ENCODE peak calls at places on chromosomes 3 and 15, in seven cellular contexts. O is foreskin fibroblast, W is LoVo, F is SHP77, Y is right lobe of liver, Q is stomach, G is GM20000. V is an unnamed sample.

GRCh38 chr15:98755138-98755537 is 106.8 kb downstream of the IGF1R start:
- DNase-seq in O (no peak), W (no peak), F (no peak), Y (no peak), Q (no peak), G (no peak), V (no peak)

GRCh38 chr3:4824948-4825325 is 154.3 kb upstream of the BHLHE40 start:
- DNase-seq in O (peak; percentile 22), W (peak; percentile 58), F (no peak), Y (no peak), Q (no peak), G (no peak), V (no peak)

GRCh38 chr15:48031466-48031865 is 89.3 kb upstream of the SLC24A5 start:
- DNase-seq in O (no peak), W (no peak), F (no peak), Y (no peak), Q (no peak), G (no peak), V (no peak)

GRCh38 chr15:79824321-79824720 is 72.5 kb downstream of the MTHFS start:
- DNase-seq in O (no peak), W (no peak), F (no peak), Y (no peak), Q (no peak), G (no peak), V (no peak)

GRCh38 chr3:26625187-26625586 is 2.6 kb downstream of the LRRC3B start:
- DNase-seq in O (no peak), W (no peak), F (no peak), Y (no peak), Q (no peak), G (no peak), V (no peak)

GRCh38 chr3:28598165-28598564 is 249.5 kb upstream of the AZI2 start:
- DNase-seq in O (no peak), W (no peak), F (no peak), Y (no peak), Q (no peak), G (no peak), V (no peak)

GRCh38 chr3:129628169-129628522 is 21.7 kb upstream of the PLXND1 start:
- DNase-seq in O (peak; percentile 55), W (no peak), F (no peak), Y (no peak), Q (no peak), G (no peak), V (no peak)

GRCh38 chr3:194675081-194675640 is 3.2 kb upstream of the LSG1 start:
- DNase-seq in O (no peak), W (no peak), F (no peak), Y (no peak), Q (no peak), G (no peak), V (no peak)

GRCh38 chr3:183253961-183254815 is 1.1 kb downstream of the B3GNT5 start:
- DNase-seq in O (no peak), W (peak; percentile 19), F (no peak), Y (peak; percentile 70), Q (peak; percentile 54), G (peak; percentile 62), V (no peak)

GRCh38 chr3:195060531-195061385 is 210.2 kb downstream of the XXYLT1 start:
- DNase-seq in O (no peak), W (no peak), F (no peak), Y (peak; percentile 78), Q (no peak), G (no peak), V (peak; percentile 88)

GRCh38 chr3:54572197-54572895 is 355.5 kb downstream of the LRTM1 start:
- DNase-seq in O (no peak), W (no peak), F (no peak), Y (no peak), Q (no peak), G (no peak), V (no peak)

GRCh38 chr3:134496481-134497071 is 10.7 kb downstream of the CEP63 start:
- DNase-seq in O (no peak), W (no peak), F (no peak), Y (no peak), Q (no peak), G (no peak), V (no peak)

GRCh38 chr3:32391643-32392529 is at the start of gene CMTM7:
- DNase-seq in O (peak; percentile 67), W (peak; percentile 81), F (no peak), Y (peak; percentile 86), Q (peak; percentile 79), G (peak; percentile 71), V (peak; percentile 78)

GRCh38 chr15:71252036-71252898 is 137.0 kb downstream of the THSD4 start:
- DNase-seq in O (no peak), W (peak; percentile 80), F (no peak), Y (no peak), Q (no peak), G (no peak), V (no peak)

GRCh38 chr3:46087871-46088270 is 60.6 kb upstream of the XCR1 start:
- DNase-seq in O (peak; percentile 44), W (no peak), F (no peak), Y (no peak), Q (no peak), G (peak; percentile 24), V (no peak)

GRCh38 chr15:53658827-53659226 is 100.6 kb downstream of the WDR72 start:
- DNase-seq in O (no peak), W (no peak), F (peak; percentile 86), Y (no peak), Q (no peak), G (no peak), V (no peak)

GRCh38 chr3:63654246-63654645 is 1.8 kb downstream of the SNTN start:
- DNase-seq in O (peak; percentile 16), W (no peak), F (no peak), Y (no peak), Q (no peak), G (no peak), V (no peak)

GRCh38 chr3:143220745-143221144 is 101.2 kb downstream of the CHST2 start:
- DNase-seq in O (no peak), W (no peak), F (no peak), Y (no peak), Q (no peak), G (no peak), V (no peak)

GRCh38 chr15:68431792-68432401 is at the start of gene ITGA11:
- DNase-seq in O (no peak), W (peak; percentile 15), F (peak; percentile 41), Y (peak; percentile 55), Q (peak; percentile 56), G (peak; percentile 70), V (peak; percentile 45)

GRCh38 chr3:27889745-27890144 is 167.6 kb upstream of the EOMES start:
- DNase-seq in O (no peak), W (no peak), F (no peak), Y (no peak), Q (no peak), G (no peak), V (no peak)

GRCh38 chr3:33186524-33187367 is 31.9 kb downstream of the SUSD5 start:
- DNase-seq in O (peak; percentile 17), W (no peak), F (no peak), Y (peak; percentile 22), Q (no peak), G (no peak), V (no peak)

GRCh38 chr3:21826416-21826815 is 75.4 kb upstream of the ZNF385D start:
- DNase-seq in O (no peak), W (no peak), F (no peak), Y (no peak), Q (no peak), G (no peak), V (no peak)

GRCh38 chr3:13575459-13576061 is 26.6 kb downstream of the FBLN2 start:
- DNase-seq in O (no peak), W (no peak), F (no peak), Y (no peak), Q (no peak), G (no peak), V (no peak)

GRCh38 chr15:39391230-39391629 is 189.6 kb upstream of the THBS1 start:
- DNase-seq in O (no peak), W (peak; percentile 61), F (no peak), Y (no peak), Q (no peak), G (no peak), V (no peak)

GRCh38 chr3:124209426-124209825 is 217.5 kb upstream of the ROPN1 start:
- DNase-seq in O (no peak), W (no peak), F (no peak), Y (no peak), Q (no peak), G (no peak), V (no peak)

GRCh38 chr15:38226867-38227266 is 25.8 kb upstream of the SPRED1 start:
- DNase-seq in O (peak; percentile 86), W (peak; percentile 92), F (peak; percentile 61), Y (no peak), Q (peak; percentile 52), G (no peak), V (no peak)

GRCh38 chr3:193773266-193774183 is 180.5 kb downstream of the OPA1 start:
- DNase-seq in O (no peak), W (no peak), F (no peak), Y (no peak), Q (no peak), G (no peak), V (no peak)

GRCh38 chr3:176190755-176191154 is 1006.5 kb downstream of the TBL1XR1 start:
- DNase-seq in O (no peak), W (no peak), F (no peak), Y (no peak), Q (no peak), G (no peak), V (no peak)

GRCh38 chr3:5787863-5788488 is 600.5 kb downstream of the EDEM1 start:
- DNase-seq in O (no peak), W (no peak), F (peak; percentile 84), Y (peak; percentile 26), Q (no peak), G (peak; percentile 10), V (no peak)

GRCh38 chr3:12138044-12138443 is 20.7 kb downstream of the TIMP4 start:
- DNase-seq in O (peak; percentile 46), W (no peak), F (no peak), Y (peak; percentile 28), Q (peak; percentile 33), G (no peak), V (peak; percentile 52)

V was measured in left lobe of liver.